ENCODE peak calls at places on chromosomes 4 and X, in eight cellular contexts. V, B, W, P, X, Z, S and O are unnamed samples.

GRCh38 chr4:171644430-171645057 is 168.7 kb upstream of the GALNTL6 start:
- DNase-seq in V (no peak), B (no peak), W (no peak), P (no peak), X (no peak), Z (no peak), S (no peak), O (no peak)

GRCh38 chrX:107750263-107750662 is 25.3 kb downstream of the TSC22D3 start:
- DNase-seq in V (no peak), B (no peak), W (no peak), P (no peak), X (no peak), Z (no peak), S (no peak), O (no peak)

GRCh38 chrX:137926090-137926489 is 360.2 kb downstream of the ZIC3 start:
- DNase-seq in V (no peak), B (no peak), W (no peak), P (peak), X (no peak), Z (no peak), S (peak), O (peak)

GRCh38 chr4:23782778-23783455 is 106.9 kb downstream of the PPARGC1A start:
- DNase-seq in V (no peak), B (no peak), W (no peak), P (no peak), X (no peak), Z (no peak), S (no peak), O (no peak)

GRCh38 chr4:40628888-40629287 is 776 bp downstream of the RBM47 start:
- DNase-seq in V (no peak), B (no peak), W (no peak), P (no peak), X (no peak), Z (no peak), S (peak), O (no peak)

GRCh38 chr4:38870098-38870850 is 2.7 kb downstream of the FAM114A1 start:
- DNase-seq in V (no peak), B (no peak), W (no peak), P (no peak), X (no peak), Z (no peak), S (no peak), O (no peak)

GRCh38 chrX:80812176-80812575 is 2.5 kb upstream of the BRWD3 start:
- DNase-seq in V (no peak), B (no peak), W (no peak), P (peak), X (no peak), Z (peak), S (no peak), O (peak)

GRCh38 chrX:154717824-154718223 is 33.1 kb downstream of the GAB3 start:
- DNase-seq in V (no peak), B (peak), W (no peak), P (no peak), X (no peak), Z (peak), S (no peak), O (peak)

GRCh38 chr4:110622841-110623709 is at the start of gene PITX2:
- DNase-seq in V (peak), B (no peak), W (peak), P (peak), X (no peak), Z (no peak), S (peak), O (peak)

GRCh38 chr4:110620352-110621327 is 2.2 kb downstream of the PITX2 start:
- DNase-seq in V (no peak), B (no peak), W (no peak), P (peak), X (no peak), Z (no peak), S (no peak), O (no peak)

GRCh38 chr4:110623710-110624015 is 786 bp upstream of the PITX2 start:
- DNase-seq in V (no peak), B (no peak), W (no peak), P (no peak), X (no peak), Z (no peak), S (no peak), O (no peak)

GRCh38 chr4:110621328-110621812 is 1.5 kb downstream of the PITX2 start:
- DNase-seq in V (no peak), B (no peak), W (no peak), P (no peak), X (no peak), Z (no peak), S (no peak), O (no peak)

DNA sequence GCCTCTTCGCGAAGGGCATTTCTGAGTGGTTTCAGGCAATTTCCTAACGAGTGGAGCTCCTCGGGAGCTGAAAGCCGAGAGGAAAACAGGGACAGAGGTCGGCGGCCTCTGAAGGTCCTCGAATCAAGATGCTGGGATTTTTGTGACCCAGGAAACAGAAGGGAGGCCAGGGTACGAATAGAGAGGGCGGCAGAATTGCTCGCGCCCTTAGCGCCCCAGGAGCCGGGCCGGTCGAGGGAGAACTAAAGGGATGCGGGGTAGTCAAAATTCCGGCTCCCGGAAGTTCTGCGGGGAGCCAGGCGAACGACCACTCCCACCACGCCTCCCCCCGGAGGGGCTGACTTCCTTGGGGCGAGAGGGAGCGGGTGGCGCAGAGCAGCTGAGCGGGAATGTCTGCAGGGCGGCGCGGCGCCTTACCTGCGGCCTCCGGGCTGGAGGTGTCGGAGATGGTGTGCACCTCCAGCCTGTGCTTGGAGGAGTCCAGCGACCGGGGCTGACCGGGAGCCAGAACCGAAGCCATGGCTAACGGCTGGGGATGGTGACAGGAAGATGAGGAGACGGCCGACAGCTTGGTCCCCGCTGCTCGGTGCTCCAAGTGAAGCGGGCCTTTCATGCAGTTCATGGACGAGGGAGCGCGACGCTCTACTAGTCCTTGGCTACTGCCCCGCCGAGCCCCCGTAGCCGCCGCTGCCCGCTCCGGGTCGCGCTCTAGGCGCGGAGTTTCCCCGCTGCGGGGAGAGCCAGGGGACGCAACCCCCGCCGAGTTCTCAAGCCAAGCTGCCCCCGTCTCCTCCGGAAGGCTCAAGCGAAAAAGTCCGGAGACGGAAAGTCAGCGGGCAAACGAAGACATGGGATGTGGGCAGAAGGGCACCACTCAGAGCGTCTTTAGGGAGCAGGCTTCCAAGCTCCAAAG is 782 bp downstream of the PITX2 start:
- DNase-seq in V (no peak), B (no peak), W (no peak), P (no peak), X (no peak), Z (no peak), S (no peak), O (no peak)
- H3K4me3 ChIP-seq in V (no peak), B (no peak), W (no peak), P (peak), X (no peak), Z (peak), S (peak), O (peak)

GRCh38 chrX:150182176-150182575 is 180.9 kb upstream of the MAMLD1 start:
- DNase-seq in V (no peak), B (no peak), W (no peak), P (no peak), X (no peak), Z (no peak), S (no peak), O (no peak)

GRCh38 chrX:150184487-150184886 is 178.6 kb upstream of the MAMLD1 start:
- DNase-seq in V (no peak), B (no peak), W (no peak), P (no peak), X (no peak), Z (no peak), S (peak), O (no peak)

DNA sequence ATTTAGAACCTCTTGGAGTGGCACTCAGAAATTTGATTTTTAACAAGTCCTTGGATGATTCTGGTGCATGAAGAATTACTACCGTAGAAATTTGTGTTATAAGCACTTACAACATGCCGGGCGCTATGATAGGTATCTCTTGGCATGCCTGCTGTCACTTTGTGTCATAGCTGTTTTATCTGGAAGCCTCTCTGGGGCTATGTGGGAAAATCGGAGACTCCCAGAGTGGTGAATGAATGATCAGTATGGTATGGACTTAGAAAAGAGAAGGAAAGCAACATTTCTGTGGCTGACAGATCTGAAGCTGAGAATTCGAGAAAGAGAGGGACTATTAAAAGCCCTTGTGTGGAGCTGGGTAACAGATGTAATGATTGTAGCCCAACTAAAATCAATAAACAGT is 177.4 kb upstream of the MAMLD1 start:
- DNase-seq in V (no peak), B (no peak), W (no peak), P (no peak), X (no peak), Z (no peak), S (no peak), O (no peak)
- H3K4me3 ChIP-seq in V (no peak), B (no peak), W (no peak), P (no peak), X (no peak), Z (no peak), S (no peak), O (no peak)

GRCh38 chr4:16224669-16225068 is 1.6 kb downstream of the TAPT1 start:
- DNase-seq in V (no peak), B (no peak), W (no peak), P (no peak), X (no peak), Z (no peak), S (no peak), O (no peak)

GRCh38 chr4:16224264-16224663 is 2.0 kb downstream of the TAPT1 start:
- DNase-seq in V (no peak), B (no peak), W (no peak), P (no peak), X (no peak), Z (no peak), S (no peak), O (no peak)

GRCh38 chr4:16225996-16226815 is at the start of gene TAPT1:
- DNase-seq in V (peak), B (peak), W (peak), P (peak), X (peak), Z (peak), S (no peak), O (no peak)

GRCh38 chr4:16225681-16225995 is 633 bp downstream of the TAPT1 start:
- DNase-seq in V (no peak), B (no peak), W (no peak), P (no peak), X (no peak), Z (no peak), S (no peak), O (no peak)

GRCh38 chr4:16225139-16225538 is 1.1 kb downstream of the TAPT1 start:
- DNase-seq in V (no peak), B (no peak), W (no peak), P (no peak), X (no peak), Z (no peak), S (peak), O (no peak)
- H3K4me3 ChIP-seq in V (no peak), B (peak), W (peak), P (peak), X (peak), Z (peak), S (peak), O (peak)

GRCh38 chrX:14871767-14872166 is 1.1 kb downstream of the FANCB start:
- DNase-seq in V (no peak), B (no peak), W (no peak), P (no peak), X (no peak), Z (no peak), S (no peak), O (no peak)
- H3K4me3 ChIP-seq in V (no peak), B (no peak), W (no peak), P (no peak), X (peak), Z (no peak), S (no peak), O (peak)

DNA sequence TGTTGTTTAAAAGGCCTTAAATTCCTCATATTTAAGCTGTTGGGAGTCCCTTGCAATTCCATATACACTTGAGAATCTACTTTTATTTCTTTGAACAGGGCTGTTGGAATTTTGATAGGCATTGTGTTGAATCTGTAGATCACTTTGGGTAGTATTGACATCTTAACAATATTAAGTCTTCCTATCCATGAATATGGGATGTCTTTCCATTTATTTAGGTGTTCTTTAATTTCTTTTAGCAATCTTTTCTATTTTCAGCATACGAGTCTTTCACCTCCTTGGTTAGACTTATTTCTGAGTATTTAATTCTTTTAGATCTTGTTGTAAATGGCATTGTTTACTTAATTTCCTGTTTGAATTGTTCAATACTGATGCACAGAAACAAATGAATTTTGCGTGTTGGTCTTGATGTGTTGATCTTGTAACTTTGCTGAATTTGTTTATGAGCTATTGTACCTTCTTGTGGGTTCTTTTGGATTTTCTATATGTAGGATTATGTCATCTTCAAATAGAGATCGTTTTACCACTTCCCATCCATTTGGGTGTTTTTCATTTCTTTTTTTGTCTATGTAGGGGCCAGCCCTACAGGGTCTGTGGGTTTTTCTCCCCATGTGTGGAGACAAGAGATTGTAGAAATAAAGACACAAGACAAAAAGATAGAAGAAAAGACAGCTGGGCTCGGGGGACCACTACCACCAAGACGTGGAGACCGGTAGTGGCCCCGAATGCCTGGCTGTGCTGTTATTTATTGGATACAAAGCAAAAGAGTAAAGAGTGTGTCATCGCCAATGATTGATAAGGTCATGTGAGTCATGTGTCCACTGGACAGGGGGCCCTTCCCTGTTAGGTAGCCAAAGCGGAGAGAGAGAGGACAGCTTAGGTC is 18.2 kb upstream of the CTBP1 start:
- DNase-seq in V (no peak), B (no peak), W (no peak), P (no peak), X (no peak), Z (no peak), S (no peak), O (peak)
- H3K4me3 ChIP-seq in V (no peak), B (peak), W (no peak), P (no peak), X (peak), Z (no peak), S (no peak), O (no peak)